ENCODE peak calls at places on chromosomes 16 and 17, in five cellular contexts. P is A549, T is PC-9, G is fibroblast of lung, Z is WERI-Rb-1. E is an unnamed sample.

GRCh38 chr17:29918016-29918415 is 12.0 kb downstream of the SSH2 start:
- DNase-seq in P (no peak), T (no peak), G (no peak), Z (no peak), E (no peak)

GRCh38 chr17:37182786-37183185 is 193.0 kb upstream of the C17orf78 start:
- DNase-seq in P (no peak), T (no peak), G (peak), Z (no peak), E (no peak)

GRCh38 chr17:40316571-40317344 is 7.8 kb downstream of the RARA start:
- DNase-seq in P (peak), T (peak), G (peak), Z (peak), E (no peak)

GRCh38 chr16:626787-627457 is 3.9 kb upstream of the WFIKKN1 start:
- DNase-seq in P (peak), T (peak), G (peak), Z (no peak), E (no peak)

GRCh38 chr16:51180719-51181494 is 29.8 kb upstream of the SALL1 start:
- DNase-seq in P (no peak), T (no peak), G (no peak), Z (no peak), E (no peak)

GRCh38 chr17:76307966-76308338 is at the start of gene QRICH2:
- DNase-seq in P (no peak), T (no peak), G (no peak), Z (no peak), E (no peak)

GRCh38 chr16:50121721-50122445 is 31.2 kb upstream of the TENT4B start:
- DNase-seq in P (no peak), T (no peak), G (no peak), Z (no peak), E (no peak)

GRCh38 chr17:41415833-41416335 is 8.5 kb downstream of the KRT37 start:
- DNase-seq in P (no peak), T (peak), G (peak), Z (no peak), E (no peak)

GRCh38 chr17:45149669-45150603 is 1.7 kb downstream of the HEXIM1 start:
- DNase-seq in P (peak), T (peak), G (peak), Z (peak), E (no peak)

GRCh38 chr17:72942594-72942993 is 149.9 kb downstream of the SLC39A11 start:
- DNase-seq in P (no peak), T (no peak), G (no peak), Z (peak), E (no peak)

GRCh38 chr17:1082579-1082978 is 85.7 kb downstream of the TIMM22 start:
- DNase-seq in P (no peak), T (peak), G (peak), Z (no peak), E (peak)

GRCh38 chr16:68417711-68418301 is 30.5 kb downstream of the SMPD3 start:
- DNase-seq in P (no peak), T (peak), G (peak), Z (no peak), E (peak)

GRCh38 chr16:47979783-47980182 is 176.0 kb downstream of the ABCC12 start:
- DNase-seq in P (no peak), T (no peak), G (no peak), Z (no peak), E (no peak)

GRCh38 chr16:57617604-57618111 is 10.8 kb upstream of the ADGRG1 start:
- DNase-seq in P (no peak), T (no peak), G (no peak), Z (no peak), E (no peak)

GRCh38 chr17:28937044-28937729 is 14.1 kb downstream of the PHF12 start:
- DNase-seq in P (no peak), T (no peak), G (no peak), Z (no peak), E (peak)

GRCh38 chr16:77330332-77331043 is 104.3 kb downstream of the ADAMTS18 start:
- DNase-seq in P (no peak), T (no peak), G (no peak), Z (peak), E (no peak)

GRCh38 chr16:56807011-56807675 is 57.9 kb upstream of the SLC12A3 start:
- DNase-seq in P (peak), T (peak), G (peak), Z (no peak), E (peak)

GRCh38 chr17:63293310-63293709 is 152.8 kb downstream of the CYB561 start:
- DNase-seq in P (no peak), T (no peak), G (peak), Z (no peak), E (no peak)

GRCh38 chr17:20156196-20157077 is 147.3 kb downstream of the SPECC1 start:
- DNase-seq in P (peak), T (peak), G (peak), Z (peak), E (no peak)

GRCh38 chr16:85908444-85908843 is 9.5 kb downstream of the IRF8 start:
- DNase-seq in P (no peak), T (no peak), G (no peak), Z (no peak), E (no peak)

GRCh38 chr16:4140652-4141051 is 24.4 kb upstream of the ADCY9 start:
- DNase-seq in P (no peak), T (no peak), G (peak), Z (peak), E (no peak)

GRCh38 chr16:27238016-27238587 is 30.5 kb downstream of the NSMCE1 start:
- DNase-seq in P (no peak), T (no peak), G (no peak), Z (no peak), E (no peak)

GRCh38 chr17:42441717-42442565 is 16.7 kb upstream of the ATP6V0A1 start:
- DNase-seq in P (no peak), T (no peak), G (no peak), Z (no peak), E (no peak)

GRCh38 chr17:43578699-43579569 is 32.8 kb upstream of the ETV4 start:
- DNase-seq in P (no peak), T (peak), G (peak), Z (peak), E (no peak)

GRCh38 chr16:85749686-85750020 is 1.2 kb downstream of the C16orf74 start:
- DNase-seq in P (no peak), T (no peak), G (no peak), Z (peak), E (no peak)

GRCh38 chr16:80687606-80688005 is 116.8 kb downstream of the CDYL2 start:
- DNase-seq in P (no peak), T (no peak), G (peak), Z (no peak), E (no peak)

GRCh38 chr16:87006789-87007745 is 310.1 kb downstream of the C16orf95 start:
- DNase-seq in P (no peak), T (no peak), G (peak), Z (no peak), E (no peak)

GRCh38 chr16:67673712-67674580 is 7.3 kb downstream of the C16orf86 start:
- DNase-seq in P (no peak), T (no peak), G (no peak), Z (no peak), E (peak)

GRCh38 chr17:58242171-58242784 is 3.9 kb downstream of the LPO start:
- DNase-seq in P (no peak), T (no peak), G (no peak), Z (no peak), E (no peak)

GRCh38 chr17:76644995-76645394 is 1.4 kb upstream of the ST6GALNAC1 start:
- DNase-seq in P (no peak), T (no peak), G (no peak), Z (no peak), E (no peak)

GRCh38 chr17:13736915-13737314 is 135.2 kb upstream of the HS3ST3A1 start:
- DNase-seq in P (no peak), T (no peak), G (peak), Z (no peak), E (no peak)

GRCh38 chr17:3002538-3003301 is 60.7 kb downstream of the OR1D5 start:
- DNase-seq in P (no peak), T (no peak), G (no peak), Z (peak), E (no peak)

GRCh38 chr17:45906237-45906636 is 11.9 kb downstream of the MAPT start:
- DNase-seq in P (no peak), T (no peak), G (no peak), Z (peak), E (no peak)

GRCh38 chr17:50642722-50643656 is 8.3 kb downstream of the ABCC3 start:
- DNase-seq in P (peak), T (no peak), G (no peak), Z (no peak), E (no peak)

GRCh38 chr16:15650019-15650697 is at the start of gene NDE1:
- DNase-seq in P (peak), T (peak), G (peak), Z (peak), E (peak)

GRCh38 chr17:75693500-75694481 is 26.7 kb downstream of the SAP30BP start:
- DNase-seq in P (peak), T (no peak), G (peak), Z (peak), E (peak)

GRCh38 chr16:59042296-59042695 is 308.2 kb upstream of the GOT2 start:
- DNase-seq in P (no peak), T (no peak), G (peak), Z (no peak), E (no peak)

GRCh38 chr17:42362245-42362961 is 25.8 kb downstream of the STAT3 start:
- DNase-seq in P (no peak), T (no peak), G (no peak), Z (no peak), E (no peak)

GRCh38 chr17:75250009-75250471 is 11.4 kb downstream of the GGA3 start:
- DNase-seq in P (no peak), T (peak), G (peak), Z (no peak), E (no peak)

GRCh38 chr17:7438656-7439460 is 454 bp upstream of the FGF11 start:
- DNase-seq in P (no peak), T (no peak), G (no peak), Z (no peak), E (no peak)
- H3K4me3 ChIP-seq in P (peak), T (peak), G (no peak), Z (peak), E (no peak)

GRCh38 chr16:2205104-2205966 is at the start of gene MLST8:
- DNase-seq in P (peak), T (peak), G (peak), Z (peak), E (peak)
- TF ChIP-seq CTCF in P (no peak), T (peak), G (no peak), Z (no peak), E (no peak)

DNA sequence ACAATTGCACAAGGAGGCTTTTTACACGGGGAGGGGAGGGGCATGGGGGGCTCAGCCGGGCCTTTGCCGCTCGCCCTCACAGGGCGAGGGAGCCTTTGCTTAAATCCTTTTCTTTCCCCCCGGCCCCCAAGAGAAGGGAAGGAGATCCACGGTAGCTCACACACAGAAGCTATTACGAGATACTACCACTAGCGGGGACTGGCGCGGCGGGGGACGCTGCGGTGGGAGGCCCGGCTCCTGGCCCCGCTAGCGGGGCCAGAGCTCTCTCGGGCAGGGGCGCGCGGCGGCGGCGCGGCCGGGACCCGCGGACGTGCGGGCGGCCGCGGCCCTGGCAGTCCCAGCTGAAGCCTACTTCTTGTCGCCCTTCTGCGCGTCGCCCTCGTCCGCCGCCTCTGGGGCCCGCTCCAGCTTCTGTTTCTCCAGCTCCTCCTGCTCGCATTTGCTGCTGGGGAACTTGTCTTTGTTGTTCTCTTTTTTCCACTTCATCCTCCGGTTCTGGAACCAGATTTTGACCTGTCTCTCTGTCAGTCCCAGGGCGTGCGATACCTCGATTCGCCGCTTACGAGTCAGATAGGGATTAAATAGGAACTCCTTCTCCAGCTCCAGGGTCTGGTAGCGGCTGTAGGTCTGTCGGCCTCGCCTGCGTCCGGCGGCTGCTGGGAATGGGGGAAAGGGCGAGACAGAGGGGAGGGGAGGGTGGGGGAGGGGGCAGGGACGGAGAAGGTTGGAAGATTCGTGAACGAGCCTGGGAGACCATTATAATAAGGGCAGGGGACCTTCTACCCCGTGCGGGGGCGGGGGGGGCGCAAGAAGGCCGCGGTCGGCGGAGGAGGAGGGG is 2.0 kb downstream of the HOXB8 start:
- DNase-seq in P (peak), T (no peak), G (peak), Z (peak), E (no peak)
- H3K4me3 ChIP-seq in P (peak), T (peak), G (peak), Z (peak), E (no peak)

GRCh38 chr17:38815576-38816193 is 9.4 kb downstream of the CWC25 start:
- DNase-seq in P (peak), T (no peak), G (peak), Z (no peak), E (no peak)
- TF ChIP-seq CTCF in P (peak), T (peak), G (peak), Z (peak), E (peak)

E was measured in LNCaP clone FGC.